ENCODE peak calls at places on chromosomes 7 and 10, in seven cellular contexts. O, S, V, I, B, H and Y are unnamed samples.

GRCh38 chr7:35676211-35676610 is 18.7 kb downstream of the HERPUD2 start:
- DNase-seq in O (no peak), S (no peak), V (no peak), I (no peak), B (no peak), H (peak), Y (no peak)

GRCh38 chr7:51927738-51928137 is 611.1 kb upstream of the COBL start:
- DNase-seq in O (no peak), S (no peak), V (no peak), I (no peak), B (no peak), H (no peak), Y (no peak)

GRCh38 chr7:84108787-84109186 is 85.8 kb downstream of the SEMA3A start:
- DNase-seq in O (no peak), S (no peak), V (no peak), I (no peak), B (no peak), H (no peak), Y (no peak)

GRCh38 chr7:82699773-82700186 is 256.2 kb upstream of the CACNA2D1 start:
- DNase-seq in O (no peak), S (no peak), V (no peak), I (no peak), B (peak), H (no peak), Y (no peak)

GRCh38 chr10:88493676-88494483 is 89.2 kb downstream of the RNLS start:
- DNase-seq in O (no peak), S (no peak), V (no peak), I (no peak), B (peak), H (no peak), Y (no peak)

GRCh38 chr10:93991596-93992284 is 2.0 kb upstream of the PLCE1 start:
- DNase-seq in O (peak), S (peak), V (peak), I (peak), B (peak), H (no peak), Y (peak)

GRCh38 chr10:6721480-6721879 is 141.4 kb upstream of the PRKCQ start:
- DNase-seq in O (no peak), S (peak), V (no peak), I (no peak), B (peak), H (no peak), Y (no peak)

GRCh38 chr10:71268751-71269150 is 50.3 kb upstream of the SLC29A3 start:
- DNase-seq in O (peak), S (peak), V (no peak), I (no peak), B (peak), H (no peak), Y (no peak)

GRCh38 chr7:73822319-73823173 is 8.2 kb upstream of the CLDN4 start:
- DNase-seq in O (no peak), S (no peak), V (peak), I (no peak), B (peak), H (no peak), Y (no peak)

GRCh38 chr7:35971133-35971995 is 170.5 kb downstream of the SEPTIN7 start:
- DNase-seq in O (no peak), S (peak), V (no peak), I (no peak), B (peak), H (peak), Y (no peak)

GRCh38 chr10:122307669-122308486 is 36.8 kb downstream of the BTBD16 start:
- DNase-seq in O (peak), S (peak), V (no peak), I (no peak), B (peak), H (no peak), Y (peak)

GRCh38 chr10:121788717-121789116 is 139.1 kb downstream of the ATE1 start:
- DNase-seq in O (no peak), S (no peak), V (no peak), I (no peak), B (no peak), H (no peak), Y (no peak)

GRCh38 chr10:17431871-17432311 is 22.5 kb downstream of the ST8SIA6 start:
- DNase-seq in O (no peak), S (no peak), V (no peak), I (no peak), B (peak), H (no peak), Y (no peak)

GRCh38 chr7:94055963-94056362 is 51.8 kb upstream of the BET1 start:
- DNase-seq in O (no peak), S (no peak), V (no peak), I (no peak), B (peak), H (no peak), Y (no peak)

GRCh38 chr10:74213571-74214162 is 62.6 kb downstream of the ADK start:
- DNase-seq in O (no peak), S (peak), V (no peak), I (peak), B (peak), H (peak), Y (no peak)

GRCh38 chr7:22128528-22128920 is 182.8 kb upstream of the CDCA7L start:
- DNase-seq in O (no peak), S (no peak), V (no peak), I (no peak), B (no peak), H (no peak), Y (no peak)

GRCh38 chr10:18104223-18104872 is 35.9 kb upstream of the CACNB2 start:
- DNase-seq in O (peak), S (peak), V (peak), I (peak), B (peak), H (peak), Y (peak)

GRCh38 chr10:86017841-86018734 is 348.5 kb downstream of the GRID1 start:
- DNase-seq in O (peak), S (peak), V (no peak), I (peak), B (no peak), H (peak), Y (no peak)

GRCh38 chr7:30674876-30675275 is 7.4 kb downstream of the CRHR2 start:
- DNase-seq in O (no peak), S (no peak), V (no peak), I (no peak), B (no peak), H (no peak), Y (no peak)

GRCh38 chr10:32210306-32211045 is 136.5 kb downstream of the EPC1 start:
- DNase-seq in O (no peak), S (no peak), V (no peak), I (peak), B (peak), H (peak), Y (no peak)

GRCh38 chr7:134886353-134887057 is 99.8 kb upstream of the AGBL3 start:
- DNase-seq in O (no peak), S (peak), V (no peak), I (peak), B (peak), H (no peak), Y (no peak)

DNA sequence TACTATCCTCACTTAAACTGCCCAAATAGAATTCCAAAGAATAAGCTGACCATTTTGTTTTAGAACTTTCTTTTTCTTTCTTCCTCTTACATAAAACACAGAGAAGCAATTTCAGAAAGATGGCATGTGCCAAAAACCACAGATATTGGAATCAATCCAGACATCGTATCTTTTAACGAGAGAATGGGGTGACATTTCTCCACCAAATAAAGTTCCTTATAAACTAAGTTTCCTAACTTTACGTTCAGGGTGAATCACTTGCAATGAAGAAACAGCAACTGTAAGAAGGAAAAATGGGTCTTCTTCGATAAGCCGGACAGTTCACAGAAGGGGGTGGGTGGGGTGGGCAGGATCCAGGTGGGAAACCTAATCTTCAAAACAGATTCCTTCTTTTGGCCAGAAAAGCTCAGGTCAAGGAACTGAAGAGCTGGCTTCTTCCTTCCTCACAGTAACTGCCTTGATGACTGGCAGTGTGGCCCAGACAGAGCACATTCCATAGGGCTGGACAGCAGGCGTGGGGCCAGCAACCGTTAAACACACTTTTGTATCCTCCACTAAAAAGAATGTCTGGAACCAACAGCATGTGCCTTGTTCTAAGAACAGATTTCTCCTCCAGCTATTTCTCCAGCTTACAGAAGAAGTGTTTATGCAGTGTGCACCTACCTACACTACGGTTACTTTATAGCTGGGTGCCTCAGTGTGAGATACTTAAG is 31.5 kb downstream of the CREB3L2 start:
- DNase-seq in O (peak), S (peak), V (peak), I (no peak), B (peak), H (no peak), Y (no peak)
- H3K4me3 ChIP-seq in O (no peak), S (no peak), V (no peak), I (no peak), B (peak), H (no peak), Y (no peak)

DNA sequence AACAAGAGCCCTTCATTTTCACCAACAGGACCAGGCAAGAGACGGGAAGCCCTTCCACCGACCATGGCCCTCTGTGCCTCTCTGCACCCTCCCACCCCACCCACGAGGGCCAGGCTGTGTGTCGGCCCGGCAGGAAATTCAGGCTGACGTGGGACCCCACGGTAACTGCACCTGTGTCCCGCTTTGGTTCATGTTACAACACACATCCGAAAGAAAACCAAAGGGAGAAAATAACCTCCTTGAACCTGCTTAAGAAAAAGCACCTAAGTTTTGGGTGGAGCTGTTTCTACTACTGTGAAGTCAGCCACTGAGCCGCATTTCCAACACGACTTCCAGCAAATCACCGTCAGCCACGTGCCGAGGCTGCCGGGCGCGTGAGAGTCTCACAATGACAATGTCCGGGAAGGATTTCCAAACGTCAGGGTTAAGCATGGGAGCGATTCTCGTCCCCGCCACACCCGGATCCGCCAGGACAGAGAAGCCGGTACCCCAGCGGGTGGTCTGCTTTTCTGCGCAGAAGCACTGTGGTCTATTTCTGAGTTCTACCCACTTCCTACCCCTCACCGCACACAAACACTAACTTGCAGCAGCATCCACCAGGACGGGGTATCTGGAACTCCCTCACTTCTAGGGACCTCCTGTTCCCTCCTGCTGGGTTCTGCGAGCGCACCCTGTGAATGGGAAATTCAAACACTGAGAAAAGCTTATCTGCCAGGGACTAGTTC is 36.6 kb downstream of the AMZ1 start:
- DNase-seq in O (no peak), S (peak), V (no peak), I (no peak), B (no peak), H (no peak), Y (no peak)
- H3K4me3 ChIP-seq in O (no peak), S (no peak), V (no peak), I (no peak), B (no peak), H (no peak), Y (no peak)

DNA sequence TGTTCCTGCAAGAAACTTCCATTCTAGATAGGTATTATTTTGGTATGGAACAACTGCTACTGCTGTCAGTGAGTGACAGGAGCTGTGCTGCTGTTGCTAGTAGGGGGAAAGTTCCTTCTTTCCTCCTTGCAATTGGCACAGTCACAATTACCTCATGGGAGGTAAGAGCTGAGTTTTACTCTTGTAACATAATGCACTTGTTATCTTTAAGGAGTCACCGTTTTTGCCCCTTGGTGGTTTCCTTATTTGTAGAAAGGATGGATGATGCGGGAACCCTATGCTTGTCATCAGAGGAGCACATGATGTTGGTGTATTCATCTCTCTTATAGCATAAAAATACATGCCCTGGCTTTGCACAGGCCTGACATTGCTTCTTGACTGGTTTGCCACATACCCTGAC is 234.7 kb upstream of the NPY start:
- DNase-seq in O (no peak), S (no peak), V (no peak), I (no peak), B (no peak), H (no peak), Y (no peak)
- H3K4me3 ChIP-seq in O (no peak), S (no peak), V (no peak), I (no peak), B (no peak), H (no peak), Y (no peak)

DNA sequence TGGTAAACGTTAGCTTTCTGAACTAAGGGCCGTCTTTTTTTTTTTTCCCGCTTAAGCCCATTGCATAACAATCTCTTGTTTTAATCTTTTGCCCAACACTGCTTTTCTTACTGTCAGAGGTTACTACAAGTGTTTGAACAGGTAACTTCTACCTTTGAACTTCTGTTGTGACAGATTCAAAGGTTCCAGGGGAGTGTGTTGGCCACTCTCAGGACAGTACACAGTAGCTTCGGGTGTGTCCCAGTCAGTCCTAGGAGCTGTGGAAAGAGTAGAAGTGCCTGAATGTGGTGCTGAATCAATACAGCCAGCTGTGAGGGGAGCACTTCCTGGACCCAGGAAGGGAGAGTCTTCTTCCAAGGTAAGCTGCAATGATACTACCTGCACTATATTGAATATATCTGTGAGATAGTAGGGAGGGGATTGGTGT is at the start of gene ACSL5:
- DNase-seq in O (no peak), S (no peak), V (no peak), I (no peak), B (no peak), H (no peak), Y (no peak)
- H3K4me3 ChIP-seq in O (no peak), S (no peak), V (no peak), I (no peak), B (no peak), H (no peak), Y (no peak)

GRCh38 chr7:143290293-143290692 is 2.1 kb downstream of the CASP2 start:
- DNase-seq in O (no peak), S (no peak), V (no peak), I (no peak), B (no peak), H (no peak), Y (no peak)
- H3K4me3 ChIP-seq in O (no peak), S (no peak), V (no peak), I (no peak), B (peak), H (peak), Y (peak)

DNA sequence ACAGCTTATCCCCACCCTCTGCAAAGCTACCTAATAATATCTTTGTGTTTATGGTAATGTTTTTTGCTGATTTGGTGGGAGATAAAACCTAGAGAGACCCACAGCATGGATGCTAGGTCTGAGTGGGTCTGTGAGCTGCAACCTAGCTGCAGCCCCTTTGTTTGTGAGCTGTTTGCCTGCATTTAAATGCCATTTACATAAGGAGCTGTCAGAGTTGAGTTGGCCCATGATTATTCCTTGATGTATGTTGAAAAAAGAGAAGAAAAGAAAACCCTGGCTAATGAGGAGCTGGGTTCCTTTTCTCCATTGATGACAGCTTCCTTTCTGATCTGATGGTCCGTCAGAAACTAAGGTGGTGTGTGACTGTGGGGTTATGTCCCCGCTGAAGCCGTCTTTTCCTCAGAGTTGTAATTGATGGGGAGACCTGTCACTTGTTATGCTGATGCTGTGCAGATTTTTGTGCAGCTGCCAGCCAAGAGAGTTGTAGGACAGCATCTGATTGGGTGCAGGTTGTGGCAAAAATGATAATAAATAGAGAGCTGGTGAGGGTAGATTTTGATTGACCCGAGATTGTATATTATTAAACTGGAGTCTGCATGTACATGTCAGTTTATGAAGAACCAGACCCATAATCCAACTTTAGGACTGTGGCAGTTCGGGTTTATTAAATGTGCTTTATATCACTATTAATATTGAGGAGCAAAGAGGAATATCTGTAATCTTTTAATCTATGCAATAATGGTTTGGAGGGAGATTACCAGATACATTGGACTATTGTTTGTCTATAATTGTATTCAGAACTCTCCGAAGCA is 219.8 kb downstream of the AUTS2 start:
- DNase-seq in O (no peak), S (no peak), V (no peak), I (no peak), B (no peak), H (no peak), Y (no peak)
- H3K4me3 ChIP-seq in O (no peak), S (no peak), V (no peak), I (no peak), B (no peak), H (no peak), Y (no peak)

GRCh38 chr10:99536400-99537254 is 3.9 kb downstream of the NKX2-3 start:
- DNase-seq in O (no peak), S (no peak), V (no peak), I (peak), B (no peak), H (peak), Y (no peak)
- H3K4me3 ChIP-seq in O (peak), S (peak), V (no peak), I (peak), B (peak), H (peak), Y (no peak)

GRCh38 chr10:104680467-104681401 is 39.6 kb downstream of the SORCS3 start:
- DNase-seq in O (peak), S (no peak), V (no peak), I (peak), B (peak), H (no peak), Y (peak)
- H3K4me3 ChIP-seq in O (peak), S (peak), V (no peak), I (peak), B (peak), H (no peak), Y (peak)

GRCh38 chr10:3616880-3617279 is 168.1 kb downstream of the KLF6 start:
- DNase-seq in O (no peak), S (no peak), V (no peak), I (no peak), B (no peak), H (no peak), Y (no peak)

GRCh38 chr10:3622845-3623621 is 162.0 kb downstream of the KLF6 start:
- DNase-seq in O (no peak), S (no peak), V (no peak), I (no peak), B (no peak), H (no peak), Y (no peak)

GRCh38 chr10:3620818-3621217 is 164.2 kb downstream of the KLF6 start:
- DNase-seq in O (no peak), S (no peak), V (no peak), I (no peak), B (no peak), H (no peak), Y (no peak)

GRCh38 chr10:3622427-3622826 is 162.6 kb downstream of the KLF6 start:
- DNase-seq in O (no peak), S (no peak), V (no peak), I (no peak), B (no peak), H (peak), Y (no peak)

DNA sequence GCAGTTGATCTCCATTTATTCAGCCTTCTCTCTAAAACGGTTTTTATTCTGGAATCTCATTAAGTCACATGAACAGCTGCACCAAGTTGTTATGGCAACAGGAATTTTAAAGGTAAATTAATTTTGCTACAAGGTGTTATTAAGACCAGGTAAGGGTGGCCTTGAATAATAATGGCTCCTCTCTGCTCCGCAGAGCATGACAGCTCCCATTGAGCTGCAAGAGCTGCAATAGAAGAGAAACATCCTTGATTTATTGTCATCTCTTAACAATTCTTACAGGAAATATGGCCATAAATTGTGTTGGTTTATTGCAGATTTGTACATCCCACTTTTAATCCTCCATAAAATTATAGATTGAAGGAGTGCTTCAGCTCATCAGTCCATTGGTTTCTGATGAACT is 165.7 kb downstream of the KLF6 start:
- DNase-seq in O (no peak), S (no peak), V (no peak), I (no peak), B (no peak), H (no peak), Y (no peak)
- H3K4me3 ChIP-seq in O (no peak), S (no peak), V (no peak), I (no peak), B (no peak), H (no peak), Y (no peak)